ENCODE peak calls at places on chromosome 3, in six cellular contexts. R is endothelial cell; Z is stimulated activated CD4-positive, alpha-beta T cell treated with anti-CD3 and anti-CD28 coated beads, TNF-alpha, amount 100 ng/mL, for 4 hours; C is NCI-H69; M is cardiac fibroblast; D is progenitor cell of endocrine pancreas. O is an unnamed sample.
A peak's percentile ranks its signal among the peaks of the same experiment; 100 is the strongest.

GRCh38 chr3:49277357-49277723 is 308 bp upstream of the C3orf62 start:
- DNase-seq in D (no peak), M (no peak), C (no peak), Z (no peak), R (no peak), O (no peak)

GRCh38 chr3:127823590-127823857 is 1.2 kb upstream of the MGLL start:
- DNase-seq in M (no peak), C (no peak), Z (no peak), D (no peak), R (no peak), O (no peak)

GRCh38 chr3:77620009-77620408 is 580.1 kb downstream of the ROBO2 start:
- DNase-seq in Z (no peak), R (no peak), D (no peak), C (no peak), M (no peak), O (no peak)

GRCh38 chr3:11711826-11712225 is 68.1 kb upstream of the VGLL4 start:
- DNase-seq in R (no peak), D (no peak), M (no peak), Z (no peak), C (no peak), O (no peak)

GRCh38 chr3:20047940-20048339 is 7.7 kb downstream of the KAT2B start:
- DNase-seq in C (no peak), M (no peak), Z (no peak), R (no peak), D (no peak), O (no peak)

GRCh38 chr3:150077581-150078247 is 107.0 kb upstream of the PFN2 start:
- DNase-seq in C (peak; percentile 4), R (no peak), M (no peak), D (no peak), Z (no peak), O (no peak)

GRCh38 chr3:172378439-172378838 is 69.8 kb downstream of the GHSR start:
- DNase-seq in M (no peak), D (no peak), Z (no peak), R (no peak), C (no peak), O (no peak)

GRCh38 chr3:159418571-159419526 is 569.8 kb upstream of the IL12A start:
- DNase-seq in D (no peak), C (peak; percentile 47), Z (no peak), R (no peak), M (peak; percentile 76), O (no peak)

GRCh38 chr3:129389572-129389937 is 38.9 kb downstream of the EFCAB12 start:
- DNase-seq in C (no peak), Z (no peak), M (peak; percentile 19), R (no peak), D (no peak), O (no peak)

GRCh38 chr3:112582242-112582874 is 20.5 kb downstream of the SLC35A5 start:
- DNase-seq in D (no peak), R (peak; percentile 44), M (peak; percentile 87), Z (no peak), C (peak; percentile 47), O (no peak)

GRCh38 chr3:141414141-141414689 is 45.9 kb downstream of the ZBTB38 start:
- DNase-seq in R (no peak), D (no peak), C (no peak), Z (no peak), M (peak; percentile 75), O (no peak)

GRCh38 chr3:49020335-49021212 is 1.3 kb upstream of the NDUFAF3 start:
- DNase-seq in D (no peak), Z (no peak), C (peak; percentile 67), R (peak; percentile 42), M (no peak), O (no peak)

GRCh38 chr3:139427283-139428060 is 38.0 kb upstream of the COPB2 start:
- DNase-seq in Z (no peak), R (peak; percentile 48), M (peak; percentile 85), D (no peak), C (peak; percentile 86), O (no peak)

GRCh38 chr3:189186093-189186492 is 14.3 kb downstream of the TPRG1 start:
- DNase-seq in Z (no peak), C (no peak), D (no peak), R (no peak), M (peak; percentile 66), O (no peak)

GRCh38 chr3:163422671-163423070 is 1655.6 kb downstream of the SI start:
- DNase-seq in Z (no peak), D (no peak), R (no peak), C (no peak), M (no peak), O (no peak)

GRCh38 chr3:181726351-181727121 is 14.8 kb downstream of the SOX2 start:
- DNase-seq in R (peak; percentile 69), M (no peak), Z (no peak), D (no peak), C (peak; percentile 98), O (no peak)

O was measured in activated T-helper 9 cell treated with anti-CD3 and anti-CD28 coated beads, Interleukin-2, amount 50 U/mL, for 16 hours.